ENCODE peak calls at places on chromosomes 4 and X, in six cellular contexts. One of them, this sample, is unnamed.

GRCh38 chrX:69073241-69073640 is 92.0 kb downstream of the PJA1 start:
- DNase-seq in heart left ventricle: no peak
- DNase-seq in A549: no peak
- DNase-seq in suprapubic skin: peak; percentile 13
- DNase-seq in ovary: no peak
- DNase-seq in uterus: no peak
- DNase-seq in this sample: peak; percentile 59

GRCh38 chrX:20059467-20060128 is 57.1 kb downstream of the MAP7D2 start:
- DNase-seq in heart left ventricle: no peak
- DNase-seq in A549: no peak
- DNase-seq in suprapubic skin: no peak
- DNase-seq in ovary: no peak
- DNase-seq in uterus: no peak
- DNase-seq in this sample: no peak

GRCh38 chrX:10415704-10416001 is 204.7 kb downstream of the MID1 start:
- DNase-seq in heart left ventricle: no peak
- DNase-seq in A549: no peak
- DNase-seq in suprapubic skin: no peak
- DNase-seq in ovary: no peak
- DNase-seq in uterus: no peak
- DNase-seq in this sample: no peak

GRCh38 chr4:23667659-23668058 is 222.2 kb downstream of the PPARGC1A start:
- DNase-seq in heart left ventricle: no peak
- DNase-seq in A549: no peak
- DNase-seq in suprapubic skin: no peak
- DNase-seq in ovary: no peak
- DNase-seq in uterus: no peak
- DNase-seq in this sample: no peak

GRCh38 chr4:128570380-128570779 is 239.1 kb upstream of the JADE1 start:
- DNase-seq in heart left ventricle: no peak
- DNase-seq in A549: no peak
- DNase-seq in suprapubic skin: no peak
- DNase-seq in ovary: no peak
- DNase-seq in uterus: peak; percentile 47
- DNase-seq in this sample: no peak

GRCh38 chr4:101282076-101282844 is 65.1 kb downstream of the PPP3CA start:
- DNase-seq in heart left ventricle: no peak
- DNase-seq in A549: no peak
- DNase-seq in suprapubic skin: no peak
- DNase-seq in ovary: no peak
- DNase-seq in uterus: no peak
- DNase-seq in this sample: no peak

GRCh38 chr4:19819737-19820136 is 432.0 kb upstream of the SLIT2 start:
- DNase-seq in heart left ventricle: no peak
- DNase-seq in A549: no peak
- DNase-seq in suprapubic skin: no peak
- DNase-seq in ovary: no peak
- DNase-seq in uterus: no peak
- DNase-seq in this sample: no peak

GRCh38 chrX:15269618-15270521 is at the start of gene ASB9:
- DNase-seq in heart left ventricle: peak; percentile 28
- DNase-seq in A549: peak; percentile 81
- DNase-seq in suprapubic skin: peak; percentile 64
- DNase-seq in ovary: no peak
- DNase-seq in uterus: no peak
- DNase-seq in this sample: no peak

GRCh38 chrX:109889289-109890006 is 113.5 kb upstream of the TMEM164 start:
- DNase-seq in heart left ventricle: no peak
- DNase-seq in A549: no peak
- DNase-seq in suprapubic skin: no peak
- DNase-seq in ovary: no peak
- DNase-seq in uterus: no peak
- DNase-seq in this sample: no peak

GRCh38 chr4:73814679-73815078 is 21.8 kb upstream of the CXCL6 start:
- DNase-seq in heart left ventricle: no peak
- DNase-seq in A549: no peak
- DNase-seq in suprapubic skin: no peak
- DNase-seq in ovary: no peak
- DNase-seq in uterus: no peak
- DNase-seq in this sample: no peak

GRCh38 chr4:128835498-128836222 is 26.2 kb downstream of the JADE1 start:
- DNase-seq in heart left ventricle: peak; percentile 84
- DNase-seq in A549: no peak
- DNase-seq in suprapubic skin: no peak
- DNase-seq in ovary: peak; percentile 67
- DNase-seq in uterus: peak; percentile 66
- DNase-seq in this sample: no peak

GRCh38 chr4:78379991-78380739 is 171.4 kb upstream of the ANXA3 start:
- DNase-seq in heart left ventricle: no peak
- DNase-seq in A549: no peak
- DNase-seq in suprapubic skin: no peak
- DNase-seq in ovary: no peak
- DNase-seq in uterus: no peak
- DNase-seq in this sample: no peak

GRCh38 chr4:142565771-142566170 is 280.3 kb downstream of the INPP4B start:
- DNase-seq in heart left ventricle: no peak
- DNase-seq in A549: no peak
- DNase-seq in suprapubic skin: no peak
- DNase-seq in ovary: no peak
- DNase-seq in uterus: no peak
- DNase-seq in this sample: no peak

GRCh38 chr4:165359501-165359900 is 19.3 kb upstream of the CPE start:
- DNase-seq in heart left ventricle: no peak
- DNase-seq in A549: no peak
- DNase-seq in suprapubic skin: no peak
- DNase-seq in ovary: no peak
- DNase-seq in uterus: no peak
- DNase-seq in this sample: no peak

GRCh38 chrX:2710041-2710471 is 19.0 kb downstream of the CD99 start:
- DNase-seq in heart left ventricle: no peak
- DNase-seq in A549: peak; percentile 52
- DNase-seq in suprapubic skin: peak; percentile 76
- DNase-seq in ovary: no peak
- DNase-seq in uterus: no peak
- DNase-seq in this sample: peak; percentile 44

GRCh38 chrX:105876658-105877057 is 54.3 kb downstream of the NRK start:
- DNase-seq in heart left ventricle: no peak
- DNase-seq in A549: no peak
- DNase-seq in suprapubic skin: no peak
- DNase-seq in ovary: no peak
- DNase-seq in uterus: no peak
- DNase-seq in this sample: no peak

GRCh38 chrX:112841114-112841819 is 636 bp upstream of the AMOT start:
- DNase-seq in heart left ventricle: peak; percentile 86
- DNase-seq in A549: peak; percentile 74
- DNase-seq in suprapubic skin: peak; percentile 82
- DNase-seq in ovary: peak; percentile 86
- DNase-seq in uterus: peak; percentile 83
- DNase-seq in this sample: peak; percentile 89

GRCh38 chr4:187302456-187302855 is 578.8 kb upstream of the FAT1 start:
- DNase-seq in heart left ventricle: no peak
- DNase-seq in A549: no peak
- DNase-seq in suprapubic skin: no peak
- DNase-seq in ovary: no peak
- DNase-seq in uterus: no peak
- DNase-seq in this sample: no peak

DNA sequence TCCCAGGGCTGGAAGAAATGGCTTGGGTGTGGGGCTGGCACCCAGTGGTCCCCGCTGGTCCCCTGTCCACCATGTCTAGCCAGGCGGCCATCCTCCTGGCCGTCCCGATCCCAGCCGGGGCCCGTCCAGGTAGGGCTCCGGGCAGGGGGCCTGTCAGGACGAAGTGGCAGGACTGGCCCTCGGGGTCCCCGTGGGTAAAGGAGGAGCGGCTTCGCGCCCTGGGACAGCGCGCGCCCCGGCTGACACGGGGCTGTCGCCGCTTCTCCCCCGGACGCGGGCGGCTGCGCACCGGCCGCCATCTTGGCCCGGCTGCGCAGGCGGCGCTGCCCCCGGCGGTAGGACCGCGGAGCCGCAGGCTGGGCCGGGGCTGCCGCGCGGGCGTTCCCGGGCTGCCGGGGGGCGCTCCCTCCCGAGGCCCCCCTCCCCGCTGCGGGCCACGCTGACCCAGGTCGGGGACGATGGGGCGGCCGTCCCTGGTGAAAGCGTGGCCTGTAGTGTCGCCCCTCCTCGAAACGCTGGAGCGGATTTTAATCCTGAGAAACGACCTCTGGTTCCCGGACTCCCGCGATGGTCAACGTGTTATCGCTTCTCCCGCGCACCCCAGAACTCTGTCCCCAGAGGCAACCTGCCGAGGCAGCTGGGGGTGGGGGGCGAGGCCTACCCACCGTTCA is 60.4 kb upstream of the BCOR start:
- DNase-seq in heart left ventricle: no peak
- DNase-seq in A549: peak; percentile 70
- DNase-seq in suprapubic skin: peak; percentile 66
- DNase-seq in ovary: peak; percentile 44
- DNase-seq in uterus: peak; percentile 38
- DNase-seq in this sample: peak; percentile 86
- TF ChIP-seq POLR2A in heart left ventricle: no peak
- TF ChIP-seq POLR2A in A549: peak; percentile 63
- TF ChIP-seq POLR2A in suprapubic skin: no peak
- TF ChIP-seq POLR2A in ovary: peak; percentile 11
- TF ChIP-seq POLR2A in uterus: no peak
- TF ChIP-seq POLR2A in this sample: no peak

GRCh38 chr4:68180858-68181531 is 51.3 kb upstream of the TMPRSS11F start:
- DNase-seq in heart left ventricle: no peak
- DNase-seq in A549: peak; percentile 6
- DNase-seq in suprapubic skin: no peak
- DNase-seq in ovary: no peak
- DNase-seq in uterus: no peak
- DNase-seq in this sample: no peak

GRCh38 chr4:68182382-68182820 is 52.7 kb upstream of the TMPRSS11F start:
- DNase-seq in heart left ventricle: no peak
- DNase-seq in A549: no peak
- DNase-seq in suprapubic skin: no peak
- DNase-seq in ovary: no peak
- DNase-seq in uterus: no peak
- DNase-seq in this sample: peak; percentile 72

GRCh38 chr4:68175562-68176155 is 46.0 kb upstream of the TMPRSS11F start:
- DNase-seq in heart left ventricle: peak; percentile 22
- DNase-seq in A549: peak; percentile 10
- DNase-seq in suprapubic skin: no peak
- DNase-seq in ovary: no peak
- DNase-seq in uterus: no peak
- DNase-seq in this sample: no peak

GRCh38 chr4:68176904-68177303 is 47.2 kb upstream of the TMPRSS11F start:
- DNase-seq in heart left ventricle: no peak
- DNase-seq in A549: no peak
- DNase-seq in suprapubic skin: no peak
- DNase-seq in ovary: no peak
- DNase-seq in uterus: no peak
- DNase-seq in this sample: no peak

DNA sequence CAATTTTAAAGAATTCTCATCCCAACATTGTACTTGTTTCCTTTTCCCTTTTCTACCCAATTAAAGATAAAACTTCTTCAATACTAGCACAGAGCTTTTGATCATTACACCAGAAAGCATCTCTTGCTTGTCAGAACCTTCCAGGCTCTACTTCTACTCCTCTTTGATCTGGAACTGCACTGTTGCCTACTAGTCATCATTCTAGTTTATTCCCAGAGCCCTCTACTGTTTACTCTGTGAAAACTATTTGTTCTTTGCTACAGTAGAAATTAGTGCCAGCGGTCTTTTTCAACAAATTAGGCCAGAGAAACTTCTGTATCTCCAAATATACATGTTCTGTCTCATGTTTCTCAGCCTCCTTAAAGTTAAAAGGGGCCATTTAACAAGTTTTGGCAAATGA is 46.8 kb upstream of the TMPRSS11F start:
- DNase-seq in heart left ventricle: no peak
- DNase-seq in A549: no peak
- DNase-seq in suprapubic skin: no peak
- DNase-seq in ovary: no peak
- DNase-seq in uterus: no peak
- DNase-seq in this sample: no peak
- TF ChIP-seq CTCF in heart left ventricle: no peak
- TF ChIP-seq CTCF in A549: no peak
- TF ChIP-seq CTCF in suprapubic skin: no peak
- TF ChIP-seq CTCF in ovary: no peak
- TF ChIP-seq CTCF in uterus: no peak
- TF ChIP-seq CTCF in this sample: no peak

DNA sequence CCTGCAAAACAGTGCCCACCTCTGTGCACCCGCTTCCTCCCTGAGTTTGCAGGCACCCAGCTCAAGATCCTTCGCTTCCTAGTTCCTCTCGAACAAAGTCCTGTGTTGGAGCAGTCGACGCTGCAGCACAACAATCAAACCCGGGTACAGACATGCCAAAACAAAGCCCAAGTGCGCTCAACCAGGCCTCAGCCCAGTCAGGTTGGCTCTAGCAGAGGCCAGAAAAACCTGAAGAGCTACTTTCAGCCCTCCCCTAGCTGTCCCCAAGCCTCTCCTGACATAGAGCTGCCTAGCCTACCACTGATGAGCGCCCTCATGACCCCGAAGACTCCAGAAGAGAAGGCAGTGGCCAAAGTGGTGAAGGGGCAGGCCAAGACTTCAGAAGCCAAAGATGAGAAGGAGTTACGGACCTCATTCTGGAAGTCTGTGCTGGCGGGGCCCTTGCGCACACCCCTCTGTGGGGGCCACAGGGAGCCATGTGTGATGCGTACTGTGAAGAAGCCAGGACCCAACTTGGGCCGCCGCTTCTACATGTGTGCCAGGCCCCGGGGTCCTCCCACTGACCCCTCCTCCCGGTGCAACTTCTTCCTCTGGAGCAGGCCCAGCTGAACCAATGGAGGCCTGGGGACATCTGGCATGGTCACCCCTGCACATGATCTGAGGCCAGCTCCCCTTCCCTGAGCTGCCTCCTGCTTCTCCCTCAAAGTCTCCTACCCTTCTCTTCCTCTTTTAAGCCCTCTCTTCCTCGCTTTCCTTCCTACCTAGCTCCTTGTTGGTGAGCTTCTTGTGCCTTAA is 6.9 kb downstream of the APEX2 start:
- DNase-seq in heart left ventricle: no peak
- DNase-seq in A549: no peak
- DNase-seq in suprapubic skin: peak; percentile 55
- DNase-seq in ovary: no peak
- DNase-seq in uterus: no peak
- DNase-seq in this sample: no peak
- H3K27ac ChIP-seq in heart left ventricle: peak overlapping the region; percentile 65
- H3K27ac ChIP-seq in A549: peak overlapping the region; percentile 66
- H3K27ac ChIP-seq in suprapubic skin: peak overlapping the region; percentile 62
- H3K27ac ChIP-seq in ovary: no peak overlapping the region
- H3K27ac ChIP-seq in uterus: no peak overlapping the region
- H3K27ac ChIP-seq in this sample: no peak overlapping the region

GRCh38 chrX:40571600-40571999 is 9.2 kb upstream of the ATP6AP2 start:
- DNase-seq in heart left ventricle: no peak
- DNase-seq in A549: no peak
- DNase-seq in suprapubic skin: no peak
- DNase-seq in ovary: no peak
- DNase-seq in uterus: no peak
- DNase-seq in this sample: no peak

GRCh38 chrX:40576291-40576690 is 4.5 kb upstream of the ATP6AP2 start:
- DNase-seq in heart left ventricle: no peak
- DNase-seq in A549: no peak
- DNase-seq in suprapubic skin: no peak
- DNase-seq in ovary: no peak
- DNase-seq in uterus: no peak
- DNase-seq in this sample: no peak

GRCh38 chrX:40573763-40574162 is 7.0 kb upstream of the ATP6AP2 start:
- DNase-seq in heart left ventricle: no peak
- DNase-seq in A549: no peak
- DNase-seq in suprapubic skin: no peak
- DNase-seq in ovary: no peak
- DNase-seq in uterus: no peak
- DNase-seq in this sample: no peak

GRCh38 chrX:40570346-40571093 is 10.2 kb upstream of the ATP6AP2 start:
- DNase-seq in heart left ventricle: no peak
- DNase-seq in A549: no peak
- DNase-seq in suprapubic skin: no peak
- DNase-seq in ovary: no peak
- DNase-seq in uterus: no peak
- DNase-seq in this sample: no peak
- TF ChIP-seq POLR2A in heart left ventricle: no peak
- TF ChIP-seq POLR2A in A549: no peak
- TF ChIP-seq POLR2A in suprapubic skin: no peak
- TF ChIP-seq POLR2A in ovary: no peak
- TF ChIP-seq POLR2A in uterus: no peak
- TF ChIP-seq POLR2A in this sample: no peak

This sample was measured in spleen.